ENCODE peak calls at places on chromosomes 16 and 17, in five cellular contexts. Q, S, F, G and X are unnamed samples.
A peak's percentile ranks its signal among the peaks of the same experiment; 100 is the strongest.

GRCh38 chr16:51155901-51156810 is 5.1 kb upstream of the SALL1 start:
- DNase-seq in Q (peak; percentile 47), S (no peak), F (no peak), G (peak; percentile 41), X (no peak)

GRCh38 chr17:3528604-3529511 is 28.8 kb downstream of the TRPV3 start:
- DNase-seq in Q (no peak), S (no peak), F (no peak), G (no peak), X (no peak)

GRCh38 chr16:29909398-29909797 is 9.1 kb downstream of the ASPHD1 start:
- DNase-seq in Q (no peak), S (no peak), F (no peak), G (peak; percentile 87), X (no peak)

GRCh38 chr16:79437764-79438728 is 162.5 kb downstream of the MAF start:
- DNase-seq in Q (no peak), S (no peak), F (no peak), G (no peak), X (no peak)

GRCh38 chr17:57357830-57358426 is 101.6 kb downstream of the MSI2 start:
- DNase-seq in Q (no peak), S (no peak), F (no peak), G (no peak), X (no peak)

GRCh38 chr16:2775765-2776499 is 1.1 kb downstream of the ELOB start:
- DNase-seq in Q (no peak), S (no peak), F (no peak), G (no peak), X (no peak)

GRCh38 chr17:58491510-58492045 is 3.4 kb upstream of the HSF5 start:
- DNase-seq in Q (no peak), S (no peak), F (no peak), G (no peak), X (no peak)

GRCh38 chr16:35447010-35447558 is 1987.7 kb downstream of the TP53TG3F start:
- DNase-seq in Q (no peak), S (no peak), F (no peak), G (no peak), X (no peak)

GRCh38 chr16:14013571-14014283 is 57.4 kb upstream of the MRTFB start:
- DNase-seq in Q (no peak), S (no peak), F (no peak), G (peak; percentile 99), X (no peak)

GRCh38 chr17:27578718-27579085 is 52.3 kb upstream of the LGALS9 start:
- DNase-seq in Q (no peak), S (no peak), F (peak; percentile 37), G (no peak), X (no peak)

GRCh38 chr16:5010576-5011329 is 23.0 kb downstream of the NAGPA start:
- DNase-seq in Q (no peak), S (no peak), F (no peak), G (no peak), X (no peak)

GRCh38 chr17:36778458-36778857 is 158.8 kb upstream of the LHX1 start:
- DNase-seq in Q (no peak), S (no peak), F (no peak), G (no peak), X (no peak)

GRCh38 chr16:72961115-72961832 is 86.7 kb downstream of the ZFHX3 start:
- DNase-seq in Q (no peak), S (no peak), F (no peak), G (peak; percentile 34), X (no peak)

GRCh38 chr16:80923356-80923755 is 83.3 kb downstream of the CMC2 start:
- DNase-seq in Q (no peak), S (no peak), F (no peak), G (no peak), X (no peak)

GRCh38 chr17:82094931-82095776 is 2.9 kb downstream of the FASN start:
- DNase-seq in Q (no peak), S (no peak), F (no peak), G (no peak), X (no peak)

GRCh38 chr17:75697651-75698291 is 23.5 kb upstream of the ITGB4 start:
- DNase-seq in Q (peak; percentile 76), S (no peak), F (no peak), G (no peak), X (no peak)

GRCh38 chr17:7081341-7082062 is 1.5 kb upstream of the CLEC10A start:
- DNase-seq in Q (no peak), S (peak; percentile 53), F (peak; percentile 1), G (no peak), X (no peak)

GRCh38 chr16:70437582-70438324 is 1.1 kb downstream of the ST3GAL2 start:
- DNase-seq in Q (no peak), S (no peak), F (no peak), G (peak; percentile 70), X (no peak)

GRCh38 chr17:7883781-7884386 is 4.7 kb upstream of the CHD3 start:
- DNase-seq in Q (no peak), S (no peak), F (no peak), G (peak; percentile 45), X (no peak)

GRCh38 chr17:65984299-65984698 is 207.6 kb downstream of the CEP112 start:
- DNase-seq in Q (no peak), S (no peak), F (no peak), G (peak; percentile 51), X (no peak)

GRCh38 chr17:52159159-52159809 is 770 bp upstream of the CA10 start:
- DNase-seq in Q (no peak), S (no peak), F (no peak), G (no peak), X (no peak)

GRCh38 chr16:4316732-4317461 is 1.0 kb downstream of the GLIS2 start:
- DNase-seq in Q (no peak), S (no peak), F (no peak), G (no peak), X (no peak)